ENCODE peak calls at places on chromosomes 3 and 15, in nine cellular contexts. C, D, V, J, L, S, H, I and X are unnamed samples.

GRCh38 chr3:79521221-79521848 is 246.5 kb downstream of the ROBO1 start:
- DNase-seq in C (peak; percentile 47), D (no peak), V (no peak), J (no peak), L (peak; percentile 35), S (no peak), H (peak; percentile 3), I (no peak), X (peak; percentile 61)

GRCh38 chr15:76150971-76151598 is 91.3 kb downstream of the TMEM266 start:
- DNase-seq in C (peak; percentile 85), D (peak; percentile 52), V (peak; percentile 87), J (peak; percentile 72), L (peak; percentile 88), S (peak; percentile 18), H (peak; percentile 93), I (peak; percentile 93), X (peak; percentile 95)

GRCh38 chr3:127961963-127962362 is 46.9 kb downstream of the KBTBD12 start:
- DNase-seq in C (no peak), D (no peak), V (no peak), J (peak; percentile 48), L (no peak), S (no peak), H (no peak), I (no peak), X (no peak)

GRCh38 chr3:42037318-42037945 is 53.7 kb upstream of the TRAK1 start:
- DNase-seq in C (no peak), D (no peak), V (no peak), J (no peak), L (no peak), S (no peak), H (no peak), I (no peak), X (no peak)

GRCh38 chr15:66603301-66604179 is 37.7 kb upstream of the LCTL start:
- DNase-seq in C (peak; percentile 73), D (peak; percentile 52), V (peak; percentile 77), J (peak; percentile 73), L (peak; percentile 87), S (no peak), H (peak; percentile 72), I (peak; percentile 72), X (peak; percentile 88)

GRCh38 chr3:65083240-65083639 is 395.4 kb upstream of the ADAMTS9 start:
- DNase-seq in C (no peak), D (no peak), V (no peak), J (no peak), L (no peak), S (no peak), H (no peak), I (no peak), X (no peak)

GRCh38 chr15:51776952-51777574 is 25.7 kb downstream of the TMOD2 start:
- DNase-seq in C (peak; percentile 83), D (no peak), V (peak; percentile 69), J (peak; percentile 66), L (peak; percentile 62), S (no peak), H (peak; percentile 77), I (peak; percentile 77), X (peak; percentile 79)

GRCh38 chr3:63979093-63979492 is 44.2 kb downstream of the PSMD6 start:
- DNase-seq in C (no peak), D (no peak), V (no peak), J (peak; percentile 40), L (no peak), S (no peak), H (peak; percentile 47), I (peak; percentile 38), X (no peak)

GRCh38 chr3:9808345-9809037 is 1.6 kb upstream of the TTLL3 start:
- DNase-seq in C (peak; percentile 56), D (no peak), V (no peak), J (no peak), L (peak; percentile 48), S (no peak), H (peak; percentile 79), I (peak; percentile 64), X (no peak)

GRCh38 chr3:154398084-154398967 is 31.7 kb downstream of the GPR149 start:
- DNase-seq in C (no peak), D (no peak), V (no peak), J (no peak), L (no peak), S (no peak), H (no peak), I (no peak), X (no peak)